ENCODE peak calls at places on chromosomes 13 and 19, in eight cellular contexts. Q, C, J, U, P, N, X and O are unnamed samples.

GRCh38 chr13:20378721-20379120 is 146.6 kb upstream of the GJB6 start:
- DNase-seq in C (no peak), X (no peak), N (no peak), Q (no peak), P (peak), J (no peak), U (no peak), O (no peak)

GRCh38 chr19:45528149-45528743 is 21.0 kb downstream of the VASP start:
- DNase-seq in C (no peak), J (peak), N (no peak), P (peak), Q (peak), U (peak), X (no peak), O (no peak)

GRCh38 chr13:110067355-110068175 is 239.4 kb downstream of the COL4A1 start:
- DNase-seq in J (no peak), C (no peak), U (no peak), Q (no peak), N (no peak), X (no peak), P (peak), O (peak)

GRCh38 chr19:3975637-3976087 is 4.8 kb upstream of the DAPK3 start:
- DNase-seq in J (no peak), X (no peak), P (no peak), U (no peak), C (no peak), Q (no peak), N (no peak), O (no peak)

GRCh38 chr13:29594310-29594709 is 1.2 kb downstream of the SLC7A1 start:
- DNase-seq in P (peak), X (peak), C (peak), N (no peak), U (peak), Q (peak), J (peak), O (peak)

GRCh38 chr13:113930711-113931637 is 42.9 kb downstream of the C13orf46 start:
- DNase-seq in N (no peak), C (no peak), J (no peak), X (no peak), Q (no peak), U (no peak), P (no peak), O (no peak)

GRCh38 chr13:20714563-20715339 is 11.3 kb downstream of the IL17D start:
- DNase-seq in P (no peak), J (no peak), N (no peak), C (peak), X (no peak), U (no peak), Q (peak), O (peak)

GRCh38 chr19:29702958-29703320 is 12.1 kb downstream of the C19orf12 start:
- DNase-seq in X (no peak), P (no peak), J (no peak), Q (no peak), N (no peak), C (no peak), U (no peak), O (no peak)

GRCh38 chr13:113724780-113725315 is 34.2 kb upstream of the TMEM255B start:
- DNase-seq in P (peak), N (peak), Q (peak), C (peak), X (peak), U (peak), J (peak), O (peak)

GRCh38 chr13:24264976-24265375 is 44.4 kb upstream of the C1QTNF9 start:
- DNase-seq in X (no peak), P (peak), Q (no peak), N (no peak), J (no peak), U (no peak), C (no peak), O (no peak)

GRCh38 chr19:54281008-54281728 is at the start of gene LILRB2:
- DNase-seq in X (no peak), U (no peak), J (no peak), Q (no peak), C (no peak), P (no peak), N (no peak), O (no peak)

GRCh38 chr13:30002577-30002976 is 152.2 kb upstream of the UBL3 start:
- DNase-seq in X (no peak), N (no peak), C (peak), Q (peak), P (peak), J (no peak), U (no peak), O (peak)

GRCh38 chr13:38213307-38213706 is 136.3 kb upstream of the UFM1 start:
- DNase-seq in N (no peak), C (peak), P (peak), Q (no peak), X (no peak), U (no peak), J (peak), O (peak)

DNA sequence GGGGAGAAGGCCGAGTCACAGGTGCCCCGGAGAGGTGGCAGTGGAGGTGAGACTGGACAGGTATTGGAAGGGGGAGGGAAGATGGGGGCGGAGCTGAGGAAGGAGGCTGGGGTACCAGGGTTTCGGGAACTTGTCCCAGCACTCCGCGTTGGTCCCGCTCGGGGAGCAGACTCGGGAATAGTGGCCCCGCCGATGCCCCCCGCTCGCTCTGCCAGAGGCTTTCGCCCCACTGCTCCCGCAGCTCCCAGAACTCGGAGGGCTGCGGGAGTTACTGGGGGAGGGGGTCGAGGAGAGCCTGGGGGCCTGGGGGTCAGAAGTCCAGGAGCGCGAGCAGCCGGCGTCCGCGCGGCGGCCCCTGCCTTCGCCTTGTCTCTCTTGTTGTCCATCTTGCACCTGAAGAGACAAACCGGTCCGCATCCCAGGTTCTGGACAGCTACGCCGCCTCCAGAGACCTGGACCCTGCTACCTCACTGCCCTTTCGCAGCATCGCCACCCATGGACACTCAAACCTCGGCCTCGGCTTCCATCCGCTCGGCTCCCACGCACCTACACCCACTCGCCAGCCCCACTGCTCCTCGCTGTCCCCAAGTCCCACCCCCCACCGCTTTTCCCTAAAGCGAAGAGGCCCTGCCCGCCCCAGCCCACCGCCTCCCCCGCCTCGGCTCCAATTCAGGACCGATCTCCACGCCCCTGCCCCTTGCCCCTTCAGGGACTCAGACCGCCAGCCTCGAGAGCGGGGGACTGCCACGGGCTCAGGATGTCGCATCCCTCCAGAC is 698 bp downstream of the PRR36 start:
- DNase-seq in N (no peak), Q (no peak), P (no peak), X (no peak), J (no peak), C (no peak), U (no peak), O (no peak)
- H3K4me3 ChIP-seq in N (peak), Q (no peak), P (no peak), X (peak), J (peak), C (no peak), U (peak), O (no peak)

DNA sequence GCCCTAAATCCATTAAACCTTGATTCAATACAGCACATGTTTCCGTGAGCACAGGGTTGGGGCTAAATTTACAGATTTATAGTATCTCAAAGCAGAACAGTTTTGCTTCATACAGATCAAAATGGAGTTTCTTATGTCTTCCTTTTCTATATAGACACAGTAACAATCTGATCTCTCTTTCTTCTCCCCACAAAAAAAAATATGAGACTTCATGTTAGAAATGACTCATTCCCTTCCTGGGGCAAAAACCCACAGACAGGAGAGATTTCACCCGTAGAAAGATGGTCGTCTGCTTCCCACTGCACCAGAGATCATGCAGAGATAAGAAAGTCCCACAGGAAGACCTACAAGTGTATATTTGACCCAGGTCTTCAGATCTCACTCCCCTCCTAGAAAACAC is 7.7 kb upstream of the ZNF611 start:
- DNase-seq in P (no peak), J (no peak), C (no peak), X (no peak), U (no peak), Q (no peak), N (no peak), O (no peak)
- TF ChIP-seq CTCF in P (no peak), J (no peak), C (no peak), X (no peak), U (no peak), Q (no peak), N (no peak), O (no peak)

GRCh38 chr19:46693760-46694159 is 23.2 kb downstream of the PRKD2 start:
- DNase-seq in P (no peak), Q (no peak), N (no peak), U (no peak), C (no peak), X (no peak), J (no peak), O (no peak)

GRCh38 chr19:46698395-46699321 is 18.3 kb downstream of the PRKD2 start:
- DNase-seq in X (no peak), C (no peak), Q (no peak), J (no peak), U (no peak), P (no peak), N (no peak), O (no peak)

GRCh38 chr19:46696052-46696451 is 20.9 kb downstream of the PRKD2 start:
- DNase-seq in P (no peak), Q (no peak), U (no peak), X (no peak), J (no peak), N (no peak), C (no peak), O (no peak)

GRCh38 chr19:46700704-46701103 is 16.2 kb downstream of the PRKD2 start:
- DNase-seq in J (no peak), U (no peak), X (no peak), P (no peak), Q (no peak), N (no peak), C (no peak), O (no peak)

GRCh38 chr19:46697142-46697960 is 19.6 kb downstream of the PRKD2 start:
- DNase-seq in C (peak), U (peak), N (no peak), P (peak), Q (peak), J (peak), X (peak), O (peak)
- H3K4me3 ChIP-seq in C (no peak), U (no peak), N (peak), P (no peak), Q (no peak), J (peak), X (no peak), O (peak)

GRCh38 chr13:94620286-94620896 is 18.7 kb downstream of the GPR180 start:
- DNase-seq in P (peak), N (no peak), X (no peak), U (no peak), C (peak), J (peak), Q (peak), O (peak)
- TF ChIP-seq CTCF in P (peak), N (peak), X (peak), U (no peak), C (peak), J (peak), Q (peak), O (peak)

GRCh38 chr19:34482380-34483250 is 1.1 kb downstream of the WTIP start:
- DNase-seq in X (no peak), U (no peak), Q (peak), J (peak), N (no peak), P (no peak), C (peak), O (peak)

GRCh38 chr19:34481861-34482379 is 362 bp downstream of the WTIP start:
- DNase-seq in P (no peak), C (peak), J (no peak), N (no peak), Q (no peak), X (no peak), U (no peak), O (peak)

GRCh38 chr19:34480491-34480890 is 1.1 kb upstream of the WTIP start:
- DNase-seq in U (no peak), N (no peak), J (no peak), P (no peak), Q (no peak), X (no peak), C (no peak), O (no peak)

GRCh38 chr19:34479396-34479795 is 2.2 kb upstream of the WTIP start:
- DNase-seq in U (no peak), X (no peak), N (no peak), Q (no peak), C (no peak), J (no peak), P (no peak), O (no peak)

GRCh38 chr19:34480971-34481821 is at the start of gene WTIP:
- DNase-seq in N (no peak), Q (peak), C (peak), U (peak), X (no peak), J (peak), P (peak), O (peak)
- H3K4me3 ChIP-seq in N (peak), Q (peak), C (peak), U (peak), X (peak), J (peak), P (peak), O (peak)

DNA sequence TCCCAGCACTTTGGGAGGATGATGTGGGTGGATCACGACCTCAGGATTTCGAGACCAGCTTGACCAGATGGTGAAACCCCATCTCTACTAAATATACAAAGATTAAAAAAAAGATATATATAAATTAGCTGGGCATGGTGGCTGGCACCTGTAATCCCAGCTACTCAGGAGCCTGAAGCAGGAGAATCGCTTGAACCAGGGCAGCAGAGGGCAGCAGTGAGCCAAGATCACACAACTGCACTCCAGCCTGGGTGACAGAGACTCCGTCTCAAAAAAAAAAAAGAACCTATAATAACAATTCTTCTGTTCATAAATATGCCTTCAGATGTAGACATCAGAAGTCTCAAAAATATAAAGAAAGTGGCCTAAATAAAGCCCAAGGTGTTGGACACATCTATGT is 7.6 kb downstream of the ZNF737 start:
- DNase-seq in N (no peak), X (no peak), Q (no peak), J (no peak), U (peak), P (no peak), C (no peak), O (no peak)
- TF ChIP-seq CTCF in N (no peak), X (no peak), Q (no peak), J (peak), U (no peak), P (no peak), C (no peak), O (no peak)

GRCh38 chr19:42068756-42069571 is 1.0 kb downstream of the GRIK5 start:
- DNase-seq in J (no peak), N (no peak), X (no peak), U (no peak), P (no peak), Q (no peak), C (no peak), O (no peak)
- H3K4me3 ChIP-seq in J (peak), N (peak), X (peak), U (no peak), P (no peak), Q (no peak), C (no peak), O (no peak)

GRCh38 chr19:14091885-14092462 is 1.4 kb upstream of the SAMD1 start:
- DNase-seq in N (no peak), X (no peak), U (no peak), P (no peak), Q (no peak), C (no peak), J (peak), O (no peak)

GRCh38 chr19:14089412-14089661 is 1.2 kb downstream of the SAMD1 start:
- DNase-seq in U (no peak), X (no peak), N (no peak), P (no peak), Q (no peak), J (peak), C (peak), O (peak)

GRCh38 chr19:14089662-14090508 is 666 bp downstream of the SAMD1 start:
- DNase-seq in X (no peak), C (peak), P (no peak), U (no peak), J (peak), Q (peak), N (no peak), O (peak)

GRCh38 chr19:14090509-14091085 is at the start of gene SAMD1:
- DNase-seq in J (peak), N (peak), U (peak), Q (peak), C (peak), X (no peak), P (peak), O (peak)

GRCh38 chr19:14091086-14091884 is 734 bp upstream of the SAMD1 start:
- DNase-seq in X (no peak), J (peak), N (no peak), C (peak), U (peak), P (peak), Q (peak), O (peak)
- TF ChIP-seq CTCF in X (peak), J (peak), N (no peak), C (peak), U (no peak), P (no peak), Q (peak), O (peak)

DNA sequence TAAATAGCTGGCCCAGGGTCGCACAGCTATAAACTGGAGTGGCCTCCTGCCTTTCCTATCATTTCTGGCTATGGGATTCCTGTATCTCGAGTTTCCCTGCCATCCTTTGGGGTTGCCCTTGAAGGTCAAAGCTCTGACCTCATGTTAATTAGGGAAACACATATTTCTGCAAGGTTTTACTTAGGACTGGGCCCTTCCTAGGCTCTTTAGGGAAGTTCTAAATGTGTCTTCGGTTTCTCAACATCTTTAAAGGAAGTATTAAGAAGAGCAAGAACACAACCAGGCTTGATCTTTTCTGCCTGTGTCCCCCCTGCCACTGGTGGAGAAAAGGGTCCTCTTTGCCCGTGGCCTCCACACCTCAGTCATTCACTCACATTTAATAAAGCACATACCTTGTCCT is 10.8 kb downstream of the LCP1 start:
- DNase-seq in P (no peak), X (no peak), Q (no peak), J (no peak), N (no peak), C (no peak), U (no peak), O (no peak)
- H3K4me3 ChIP-seq in P (no peak), X (no peak), Q (no peak), J (no peak), N (no peak), C (no peak), U (no peak), O (no peak)